ENCODE peak calls at places on chromosomes 6 and 20, in six cellular contexts. H is thoracic aorta, K is Peyer's patch, W is fibroblast of mammary gland, E is EH, I is NCI-H2029 treated with DMSO at 0.1 percent for 48 hours. B is an unnamed sample.

GRCh38 chr20:37228656-37229055 is 33.0 kb downstream of the GHRH start:
- DNase-seq in H (no peak), K (no peak), W (no peak), E (no peak), I (no peak), B (no peak)

GRCh38 chr6:102793752-102794151 is 1400.2 kb downstream of the GRIK2 start:
- DNase-seq in H (no peak), K (no peak), W (no peak), E (no peak), I (no peak), B (no peak)

GRCh38 chr6:21451546-21452013 is 142.0 kb upstream of the SOX4 start:
- DNase-seq in H (no peak), K (no peak), W (no peak), E (no peak), I (peak), B (no peak)

GRCh38 chr20:40251284-40251932 is 437.6 kb downstream of the MAFB start:
- DNase-seq in H (no peak), K (no peak), W (peak), E (peak), I (peak), B (peak)

GRCh38 chr6:16302721-16303552 is 64.5 kb downstream of the GMPR start:
- DNase-seq in H (no peak), K (no peak), W (no peak), E (no peak), I (no peak), B (no peak)

GRCh38 chr6:28217890-28218289 is 7.2 kb upstream of the ZSCAN9 start:
- DNase-seq in H (no peak), K (no peak), W (no peak), E (no peak), I (no peak), B (no peak)

GRCh38 chr6:154962751-154963150 is 32.4 kb upstream of the TIAM2 start:
- DNase-seq in H (no peak), K (no peak), W (peak), E (peak), I (no peak), B (peak)

GRCh38 chr6:43963877-43964658 is 163.2 kb downstream of the MRPL14 start:
- DNase-seq in H (no peak), K (no peak), W (no peak), E (no peak), I (no peak), B (no peak)

GRCh38 chr6:136846046-136846445 is 23.7 kb downstream of the PEX7 start:
- DNase-seq in H (no peak), K (no peak), W (peak), E (peak), I (no peak), B (peak)

GRCh38 chr6:30612213-30612612 is 4.8 kb downstream of the PPP1R10 start:
- DNase-seq in H (no peak), K (no peak), W (peak), E (peak), I (no peak), B (peak)

GRCh38 chr6:6384520-6384919 is 64.1 kb upstream of the F13A1 start:
- DNase-seq in H (no peak), K (no peak), W (no peak), E (no peak), I (no peak), B (no peak)

GRCh38 chr6:1657116-1657776 is 47.5 kb downstream of the FOXC1 start:
- DNase-seq in H (no peak), K (no peak), W (no peak), E (no peak), I (no peak), B (no peak)

GRCh38 chr20:48760403-48760889 is 67.4 kb downstream of the PREX1 start:
- DNase-seq in H (no peak), K (peak), W (peak), E (peak), I (no peak), B (peak)

GRCh38 chr6:155125916-155126315 is 130.8 kb downstream of the TIAM2 start:
- DNase-seq in H (no peak), K (no peak), W (peak), E (peak), I (no peak), B (no peak)

GRCh38 chr6:168385380-168385779 is 55.6 kb upstream of the SMOC2 start:
- DNase-seq in H (no peak), K (no peak), W (peak), E (no peak), I (peak), B (no peak)

GRCh38 chr6:11315743-11316437 is 83.4 kb upstream of the NEDD9 start:
- DNase-seq in H (no peak), K (no peak), W (peak), E (peak), I (no peak), B (peak)

B was measured in PC-3.